ENCODE peak calls at places on chromosome 16, in six cellular contexts. M is ovary; B is stimulated activated CD4-positive, alpha-beta T cell treated with anti-CD3 and anti-CD28 coated beads, Interleukin-2, amount 100 ng/mL, for 48 hours; L is GM23338; F is AG08395; N is BE2C. G is an unnamed sample.

GRCh38 chr16:29808219-29808900 is 2.0 kb downstream of the MAZ start:
- DNase-seq in M (peak), B (no peak), L (no peak), F (no peak), N (peak), G (no peak)

GRCh38 chr16:28549301-28549899 is 4.3 kb upstream of the SGF29 start:
- DNase-seq in M (no peak), B (no peak), L (peak), F (peak), N (no peak), G (no peak)

GRCh38 chr16:24036614-24037013 is 200.8 kb downstream of the PRKCB start:
- DNase-seq in M (no peak), B (peak), L (peak), F (peak), N (peak), G (peak)

GRCh38 chr16:86836503-86837125 is 258.3 kb downstream of the FOXL1 start:
- DNase-seq in M (no peak), B (no peak), L (no peak), F (peak), N (no peak), G (no peak)

GRCh38 chr16:72468582-72468981 is 296.6 kb upstream of the PMFBP1 start:
- DNase-seq in M (no peak), B (no peak), L (no peak), F (no peak), N (no peak), G (no peak)

GRCh38 chr16:10130482-10130996 is 51.7 kb downstream of the GRIN2A start:
- DNase-seq in M (no peak), B (no peak), L (no peak), F (no peak), N (no peak), G (no peak)

GRCh38 chr16:85125570-85126382 is 13.5 kb upstream of the CIBAR2 start:
- DNase-seq in M (no peak), B (no peak), L (no peak), F (no peak), N (no peak), G (no peak)

GRCh38 chr16:23615805-23616204 is 19.7 kb upstream of the NDUFAB1 start:
- DNase-seq in M (no peak), B (no peak), L (no peak), F (no peak), N (no peak), G (no peak)

GRCh38 chr16:88471115-88471514 is 18.0 kb downstream of the ZFPM1 start:
- DNase-seq in M (no peak), B (no peak), L (no peak), F (no peak), N (no peak), G (no peak)